ENCODE peak calls at places on chromosomes 11 and 22, in four cellular contexts. One of them, this sample, is unnamed.

GRCh38 chr11:113859665-113860064 is 15.7 kb downstream of the USP28 start:
- DNase-seq in IMR-90: no peak
- DNase-seq in mesendoderm: peak
- DNase-seq in H1: no peak
- DNase-seq in this sample: no peak

GRCh38 chr11:6812391-6813005 is 13.0 kb upstream of the OR6A2 start:
- DNase-seq in IMR-90: peak
- DNase-seq in mesendoderm: peak
- DNase-seq in H1: no peak
- DNase-seq in this sample: peak

GRCh38 chr22:35313311-35314121 is 13.8 kb downstream of the TOM1 start:
- DNase-seq in IMR-90: peak
- DNase-seq in mesendoderm: no peak
- DNase-seq in H1: no peak
- DNase-seq in this sample: no peak

GRCh38 chr11:116641561-116642045 is 131.2 kb downstream of the BUD13 start:
- DNase-seq in IMR-90: no peak
- DNase-seq in mesendoderm: peak
- DNase-seq in H1: peak
- DNase-seq in this sample: peak

GRCh38 chr11:64518928-64519327 is 72.1 kb upstream of the SLC22A12 start:
- DNase-seq in IMR-90: no peak
- DNase-seq in mesendoderm: no peak
- DNase-seq in H1: no peak
- DNase-seq in this sample: no peak

GRCh38 chr22:21734540-21735197 is 925 bp downstream of the YPEL1 start:
- DNase-seq in IMR-90: no peak
- DNase-seq in mesendoderm: peak
- DNase-seq in H1: no peak
- DNase-seq in this sample: no peak

GRCh38 chr11:19631657-19632325 is 80.8 kb upstream of the NAV2 start:
- DNase-seq in IMR-90: no peak
- DNase-seq in mesendoderm: no peak
- DNase-seq in H1: no peak
- DNase-seq in this sample: no peak

GRCh38 chr11:131178020-131178419 is 192.4 kb upstream of the NTM start:
- DNase-seq in IMR-90: no peak
- DNase-seq in mesendoderm: no peak
- DNase-seq in H1: no peak
- DNase-seq in this sample: no peak

GRCh38 chr11:1534682-1535081 is 37.4 kb downstream of the DUSP8 start:
- DNase-seq in IMR-90: peak
- DNase-seq in mesendoderm: no peak
- DNase-seq in H1: no peak
- DNase-seq in this sample: no peak

GRCh38 chr11:61694971-61695706 is 14.9 kb downstream of the DAGLA start:
- DNase-seq in IMR-90: no peak
- DNase-seq in mesendoderm: peak
- DNase-seq in H1: no peak
- DNase-seq in this sample: peak

GRCh38 chr11:6505577-6506240 is 8.6 kb downstream of the DNHD1 start:
- DNase-seq in IMR-90: peak
- DNase-seq in mesendoderm: peak
- DNase-seq in H1: no peak
- DNase-seq in this sample: no peak

GRCh38 chr22:33332538-33332937 is 274.4 kb upstream of the SYN3 start:
- DNase-seq in IMR-90: no peak
- DNase-seq in mesendoderm: no peak
- DNase-seq in H1: no peak
- DNase-seq in this sample: no peak

GRCh38 chr11:12141283-12141682 is 30.9 kb downstream of the MICAL2 start:
- DNase-seq in IMR-90: no peak
- DNase-seq in mesendoderm: no peak
- DNase-seq in H1: no peak
- DNase-seq in this sample: no peak

GRCh38 chr22:20606041-20606783 is 98.8 kb downstream of the MED15 start:
- DNase-seq in IMR-90: peak
- DNase-seq in mesendoderm: peak
- DNase-seq in H1: peak
- DNase-seq in this sample: peak

GRCh38 chr11:116055064-116055463 is 550.8 kb upstream of the CADM1 start:
- DNase-seq in IMR-90: no peak
- DNase-seq in mesendoderm: no peak
- DNase-seq in H1: no peak
- DNase-seq in this sample: no peak

GRCh38 chr11:17606206-17607082 is 59.4 kb downstream of the OTOG start:
- DNase-seq in IMR-90: no peak
- DNase-seq in mesendoderm: no peak
- DNase-seq in H1: no peak
- DNase-seq in this sample: no peak

GRCh38 chr11:10993186-10993585 is 135.3 kb upstream of the ZBED5 start:
- DNase-seq in IMR-90: peak
- DNase-seq in mesendoderm: no peak
- DNase-seq in H1: no peak
- DNase-seq in this sample: no peak

GRCh38 chr11:84719935-84720577 is 907.1 kb downstream of the DLG2 start:
- DNase-seq in IMR-90: no peak
- DNase-seq in mesendoderm: peak
- DNase-seq in H1: peak
- DNase-seq in this sample: peak

GRCh38 chr11:8283510-8284272 is 20.0 kb upstream of the LMO1 start:
- DNase-seq in IMR-90: no peak
- DNase-seq in mesendoderm: peak
- DNase-seq in H1: peak
- DNase-seq in this sample: peak

GRCh38 chr11:118175600-118176399 is 639 bp downstream of the SCN2B start:
- DNase-seq in IMR-90: no peak
- DNase-seq in mesendoderm: peak
- DNase-seq in H1: peak
- DNase-seq in this sample: no peak

GRCh38 chr11:111561801-111562325 is 21.3 kb downstream of the LAYN start:
- DNase-seq in IMR-90: peak
- DNase-seq in mesendoderm: peak
- DNase-seq in H1: no peak
- DNase-seq in this sample: no peak

GRCh38 chr11:73317373-73317772 is 9.3 kb downstream of the ARHGEF17 start:
- DNase-seq in IMR-90: no peak
- DNase-seq in mesendoderm: no peak
- DNase-seq in H1: no peak
- DNase-seq in this sample: no peak

GRCh38 chr22:42080287-42080686 is 787 bp downstream of the SMDT1 start:
- DNase-seq in IMR-90: peak
- DNase-seq in mesendoderm: peak
- DNase-seq in H1: no peak
- DNase-seq in this sample: no peak

GRCh38 chr11:17604913-17605230 is 57.8 kb downstream of the OTOG start:
- DNase-seq in IMR-90: no peak
- DNase-seq in mesendoderm: no peak
- DNase-seq in H1: no peak
- DNase-seq in this sample: no peak

GRCh38 chr11:124923296-124923695 is 4.2 kb downstream of the HEPN1 start:
- DNase-seq in IMR-90: no peak
- DNase-seq in mesendoderm: no peak
- DNase-seq in H1: no peak
- DNase-seq in this sample: no peak

GRCh38 chr11:95296165-95296564 is 65.2 kb upstream of the SESN3 start:
- DNase-seq in IMR-90: no peak
- DNase-seq in mesendoderm: no peak
- DNase-seq in H1: no peak
- DNase-seq in this sample: no peak

GRCh38 chr11:64284962-64285884 is at the start of gene GPR137:
- DNase-seq in IMR-90: peak
- DNase-seq in mesendoderm: peak
- DNase-seq in H1: peak
- DNase-seq in this sample: peak

GRCh38 chr11:1915795-1916131 is 3.7 kb upstream of the TNNT3 start:
- DNase-seq in IMR-90: no peak
- DNase-seq in mesendoderm: no peak
- DNase-seq in H1: no peak
- DNase-seq in this sample: no peak

GRCh38 chr11:108593910-108594434 is 404 bp upstream of the EXPH5 start:
- DNase-seq in IMR-90: no peak
- DNase-seq in mesendoderm: no peak
- DNase-seq in H1: no peak
- DNase-seq in this sample: no peak

GRCh38 chr22:41833369-41834004 is 582 bp downstream of the SREBF2 start:
- DNase-seq in IMR-90: no peak
- DNase-seq in mesendoderm: no peak
- DNase-seq in H1: peak
- DNase-seq in this sample: no peak

GRCh38 chr22:46593211-46593676 is 26.9 kb upstream of the GRAMD4 start:
- DNase-seq in IMR-90: no peak
- DNase-seq in mesendoderm: no peak
- DNase-seq in H1: no peak
- DNase-seq in this sample: no peak

GRCh38 chr11:8022876-8023275 is 35.7 kb downstream of the EIF3F start:
- DNase-seq in IMR-90: no peak
- DNase-seq in mesendoderm: no peak
- DNase-seq in H1: peak
- DNase-seq in this sample: peak

GRCh38 chr11:63686912-63687311 is 5.6 kb downstream of the RTN3 start:
- DNase-seq in IMR-90: no peak
- DNase-seq in mesendoderm: no peak
- DNase-seq in H1: no peak
- DNase-seq in this sample: no peak

GRCh38 chr11:129960216-129961214 is 42.1 kb downstream of the PRDM10 start:
- DNase-seq in IMR-90: peak
- DNase-seq in mesendoderm: no peak
- DNase-seq in H1: no peak
- DNase-seq in this sample: no peak

DNA sequence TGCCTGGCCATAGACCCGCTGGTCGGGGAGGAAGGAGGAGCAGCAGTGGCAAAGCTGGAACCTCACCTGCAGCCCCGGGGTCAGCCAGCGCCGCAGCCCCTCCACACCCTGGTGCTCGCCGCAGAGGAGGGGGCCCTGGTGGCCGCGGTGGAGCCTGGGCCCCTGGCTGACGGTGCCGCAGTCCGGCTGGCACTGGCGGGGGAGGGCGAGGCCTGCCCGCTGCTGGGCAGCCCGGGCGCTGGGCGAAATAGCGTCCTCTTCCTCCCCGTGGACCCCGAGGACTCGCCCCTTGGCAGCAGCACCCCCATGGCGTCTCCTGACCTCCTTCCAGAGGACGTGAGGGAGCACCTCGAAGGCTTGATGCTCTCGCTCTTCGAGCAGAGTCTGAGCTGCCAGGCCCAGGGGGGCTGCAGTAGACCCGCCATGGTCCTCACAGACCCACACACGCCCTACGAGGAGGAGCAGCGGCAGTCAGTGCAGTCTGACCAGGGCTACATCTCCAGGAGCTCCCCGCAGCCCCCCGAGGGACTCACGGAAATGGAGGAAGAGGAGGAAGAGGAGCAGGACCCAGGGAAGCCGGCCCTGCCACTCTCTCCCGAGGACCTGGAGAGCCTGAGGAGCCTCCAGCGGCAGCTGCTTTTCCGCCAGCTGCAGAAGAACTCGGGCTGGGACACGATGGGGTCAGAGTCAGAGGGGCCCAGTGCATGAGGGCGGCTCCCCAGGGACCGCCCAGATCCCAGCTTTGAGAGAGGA is 11.9 kb downstream of the TMEM121B start:
- DNase-seq in IMR-90: no peak
- DNase-seq in mesendoderm: no peak
- DNase-seq in H1: no peak
- DNase-seq in this sample: no peak
- H4K5ac ChIP-seq in IMR-90: no peak
- H4K5ac ChIP-seq in mesendoderm: no peak
- H4K5ac ChIP-seq in H1: no peak
- H4K5ac ChIP-seq in this sample: no peak

GRCh38 chr11:22922672-22923071 is 62.4 kb upstream of the CCDC179 start:
- DNase-seq in IMR-90: no peak
- DNase-seq in mesendoderm: peak
- DNase-seq in H1: no peak
- DNase-seq in this sample: no peak
- H4K5ac ChIP-seq in IMR-90: peak
- H4K5ac ChIP-seq in mesendoderm: no peak
- H4K5ac ChIP-seq in H1: no peak
- H4K5ac ChIP-seq in this sample: no peak

GRCh38 chr11:128828350-128828749 is 38.7 kb downstream of the KCNJ1 start:
- DNase-seq in IMR-90: peak
- DNase-seq in mesendoderm: no peak
- DNase-seq in H1: no peak
- DNase-seq in this sample: no peak

GRCh38 chr11:128830290-128830813 is 36.7 kb downstream of the KCNJ1 start:
- DNase-seq in IMR-90: no peak
- DNase-seq in mesendoderm: no peak
- DNase-seq in H1: no peak
- DNase-seq in this sample: no peak

GRCh38 chr11:128824199-128825049 is 42.7 kb downstream of the KCNJ1 start:
- DNase-seq in IMR-90: no peak
- DNase-seq in mesendoderm: no peak
- DNase-seq in H1: peak
- DNase-seq in this sample: no peak

GRCh38 chr11:128825050-128825806 is 41.9 kb downstream of the KCNJ1 start:
- DNase-seq in IMR-90: no peak
- DNase-seq in mesendoderm: no peak
- DNase-seq in H1: no peak
- DNase-seq in this sample: no peak

DNA sequence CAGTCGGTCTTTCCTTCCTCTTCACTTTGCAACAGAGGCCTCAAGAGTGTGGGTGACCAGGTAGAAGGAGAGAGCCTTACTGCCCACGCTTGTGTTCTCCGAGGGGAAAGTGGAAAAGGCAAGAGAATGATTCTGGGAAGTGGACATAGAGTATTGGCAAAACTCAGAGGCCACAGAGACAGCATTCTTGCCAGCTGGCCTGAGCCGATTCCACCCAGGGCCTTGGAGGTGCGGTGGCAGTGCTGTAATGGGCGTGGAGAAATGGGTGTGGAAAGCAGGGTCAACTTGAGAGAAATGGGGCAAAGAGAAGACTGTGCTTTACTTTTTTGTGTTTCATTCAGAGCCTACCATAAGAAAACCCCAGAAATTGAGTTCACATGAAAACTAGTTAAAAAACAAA is 39.6 kb downstream of the KCNJ1 start:
- DNase-seq in IMR-90: no peak
- DNase-seq in mesendoderm: no peak
- DNase-seq in H1: no peak
- DNase-seq in this sample: no peak
- H4K5ac ChIP-seq in IMR-90: no peak
- H4K5ac ChIP-seq in mesendoderm: no peak
- H4K5ac ChIP-seq in H1: no peak
- H4K5ac ChIP-seq in this sample: no peak

GRCh38 chr22:25816522-25817059 is 74.6 kb downstream of the MYO18B start:
- DNase-seq in IMR-90: no peak
- DNase-seq in mesendoderm: no peak
- DNase-seq in H1: no peak
- DNase-seq in this sample: no peak

GRCh38 chr22:25814685-25815084 is 72.7 kb downstream of the MYO18B start:
- DNase-seq in IMR-90: no peak
- DNase-seq in mesendoderm: no peak
- DNase-seq in H1: no peak
- DNase-seq in this sample: no peak

GRCh38 chr22:25818541-25818940 is 76.6 kb downstream of the MYO18B start:
- DNase-seq in IMR-90: no peak
- DNase-seq in mesendoderm: no peak
- DNase-seq in H1: no peak
- DNase-seq in this sample: no peak

GRCh38 chr22:25817092-25817943 is 75.3 kb downstream of the MYO18B start:
- DNase-seq in IMR-90: no peak
- DNase-seq in mesendoderm: no peak
- DNase-seq in H1: no peak
- DNase-seq in this sample: no peak

GRCh38 chr22:25815561-25815960 is 73.6 kb downstream of the MYO18B start:
- DNase-seq in IMR-90: no peak
- DNase-seq in mesendoderm: no peak
- DNase-seq in H1: no peak
- DNase-seq in this sample: no peak
- H4K5ac ChIP-seq in IMR-90: no peak
- H4K5ac ChIP-seq in mesendoderm: no peak
- H4K5ac ChIP-seq in H1: no peak
- H4K5ac ChIP-seq in this sample: no peak

This sample was measured in H9.